ENCODE peak calls at places on chromosomes 13 and 19, in eight cellular contexts. U is BJ, Y is cardiac fibroblast, G is tibial artery, A is thyroid gland, F is neural progenitor cell, Q is choroid plexus epithelial cell, C is astrocyte. S is an unnamed sample.

GRCh38 chr13:42071667-42072419 is 23.4 kb downstream of the DGKH start:
- DNase-seq in U (no peak), Y (peak; percentile 38), G (no peak), A (no peak), F (no peak), Q (peak; percentile 63), C (peak; percentile 34), S (peak; percentile 54)

GRCh38 chr19:3152431-3152780 is 16.6 kb downstream of the GNA15 start:
- DNase-seq in U (no peak), Y (no peak), G (no peak), A (no peak), F (no peak), Q (no peak), C (no peak), S (no peak)

GRCh38 chr13:94192576-94192975 is 286.9 kb downstream of the DCT start:
- DNase-seq in U (no peak), Y (peak; percentile 34), G (no peak), A (peak; percentile 5), F (peak; percentile 67), Q (peak; percentile 63), C (no peak), S (peak; percentile 45)

GRCh38 chr19:40610396-40611064 is 9.4 kb downstream of the LTBP4 start:
- DNase-seq in U (no peak), Y (no peak), G (peak; percentile 88), A (peak; percentile 76), F (peak; percentile 43), Q (no peak), C (no peak), S (no peak)

GRCh38 chr19:7605490-7606222 is 10.0 kb downstream of the CAMSAP3 start:
- DNase-seq in U (no peak), Y (peak; percentile 30), G (no peak), A (no peak), F (peak; percentile 47), Q (peak; percentile 19), C (no peak), S (peak; percentile 31)

GRCh38 chr13:49457221-49457620 is 13.1 kb downstream of the SETDB2 start:
- DNase-seq in U (no peak), Y (no peak), G (no peak), A (no peak), F (no peak), Q (peak; percentile 40), C (peak; percentile 45), S (no peak)

GRCh38 chr13:72221276-72221962 is 354.4 kb upstream of the DACH1 start:
- DNase-seq in U (no peak), Y (peak; percentile 2), G (no peak), A (peak; percentile 43), F (peak; percentile 59), Q (peak; percentile 26), C (no peak), S (peak; percentile 7)

GRCh38 chr13:71831716-71832115 is 35.3 kb downstream of the DACH1 start:
- DNase-seq in U (no peak), Y (no peak), G (no peak), A (no peak), F (peak; percentile 69), Q (peak; percentile 41), C (no peak), S (no peak)

GRCh38 chr19:35346193-35347052 is 1.3 kb upstream of the FFAR1 start:
- DNase-seq in U (no peak), Y (no peak), G (peak; percentile 54), A (no peak), F (no peak), Q (no peak), C (no peak), S (no peak)

GRCh38 chr19:47039239-47039874 is 9.1 kb downstream of the TMEM160 start:
- DNase-seq in U (no peak), Y (no peak), G (no peak), A (no peak), F (no peak), Q (no peak), C (no peak), S (no peak)

GRCh38 chr13:90889906-90890305 is 457.6 kb upstream of the MIR17HG start:
- DNase-seq in U (no peak), Y (no peak), G (no peak), A (no peak), F (no peak), Q (no peak), C (no peak), S (no peak)

GRCh38 chr19:29389495-29389894 is 136.3 kb upstream of the VSTM2B start:
- DNase-seq in U (no peak), Y (no peak), G (no peak), A (no peak), F (no peak), Q (no peak), C (no peak), S (no peak)

GRCh38 chr19:11423804-11424318 is 4.7 kb upstream of the RGL3 start:
- DNase-seq in U (no peak), Y (no peak), G (no peak), A (peak; percentile 83), F (no peak), Q (no peak), C (no peak), S (no peak)

GRCh38 chr19:43562698-43563241 is 12.6 kb downstream of the XRCC1 start:
- DNase-seq in U (peak; percentile 26), Y (peak; percentile 87), G (peak; percentile 89), A (peak; percentile 46), F (no peak), Q (peak; percentile 89), C (peak; percentile 89), S (peak; percentile 84)

GRCh38 chr19:40366697-40367561 is 18.4 kb downstream of the PLD3 start:
- DNase-seq in U (no peak), Y (peak; percentile 26), G (no peak), A (no peak), F (peak; percentile 72), Q (peak; percentile 34), C (peak; percentile 48), S (peak; percentile 26)

GRCh38 chr13:76512676-76513277 is 373.4 kb downstream of the KCTD12 start:
- DNase-seq in U (peak; percentile 63), Y (peak; percentile 68), G (no peak), A (no peak), F (no peak), Q (peak; percentile 98), C (peak; percentile 96), S (peak; percentile 86)
- H3K4me3 ChIP-seq in U (no peak overlapping the region), Y (no peak overlapping the region), G (no peak overlapping the region), A (no peak overlapping the region), F (no peak overlapping the region), Q (no peak overlapping the region), C (no peak overlapping the region), S (no peak overlapping the region)

GRCh38 chr13:110665491-110666254 is 40.2 kb downstream of the CARS2 start:
- DNase-seq in U (no peak), Y (no peak), G (peak; percentile 52), A (no peak), F (no peak), Q (no peak), C (no peak), S (no peak)

GRCh38 chr13:110664673-110665072 is 41.2 kb downstream of the CARS2 start:
- DNase-seq in U (no peak), Y (no peak), G (peak; percentile 62), A (no peak), F (no peak), Q (no peak), C (no peak), S (no peak)

GRCh38 chr13:110664074-110664473 is 41.8 kb downstream of the CARS2 start:
- DNase-seq in U (no peak), Y (no peak), G (peak; percentile 56), A (no peak), F (no peak), Q (no peak), C (no peak), S (no peak)

GRCh38 chr13:110663491-110663890 is 42.4 kb downstream of the CARS2 start:
- DNase-seq in U (no peak), Y (no peak), G (no peak), A (no peak), F (no peak), Q (no peak), C (no peak), S (no peak)

GRCh38 chr13:110666255-110666533 is 39.7 kb downstream of the CARS2 start:
- DNase-seq in U (no peak), Y (no peak), G (no peak), A (no peak), F (no peak), Q (no peak), C (no peak), S (no peak)
- H3K4me3 ChIP-seq in U (no peak overlapping the region), Y (no peak overlapping the region), G (no peak overlapping the region), A (no peak overlapping the region), F (no peak overlapping the region), Q (no peak overlapping the region), C (no peak overlapping the region), S (no peak overlapping the region)

GRCh38 chr19:18894254-18895037 is 1.5 kb downstream of the CERS1 start:
- DNase-seq in U (no peak), Y (peak; percentile 68), G (peak; percentile 61), A (no peak), F (peak; percentile 85), Q (peak; percentile 43), C (peak; percentile 30), S (peak; percentile 52)

GRCh38 chr19:18896421-18896841 is 473 bp upstream of the CERS1 start:
- DNase-seq in U (no peak), Y (no peak), G (peak; percentile 61), A (peak; percentile 16), F (peak; percentile 38), Q (no peak), C (no peak), S (no peak)

GRCh38 chr19:18895038-18895827 is 725 bp downstream of the CERS1 start:
- DNase-seq in U (no peak), Y (peak; percentile 33), G (peak; percentile 68), A (peak; percentile 61), F (peak; percentile 90), Q (peak; percentile 7), C (no peak), S (peak; percentile 34)

GRCh38 chr19:18897108-18898029 is 1.4 kb upstream of the CERS1 start:
- DNase-seq in U (no peak), Y (no peak), G (no peak), A (no peak), F (no peak), Q (no peak), C (no peak), S (no peak)

GRCh38 chr19:18895828-18896341 is at the start of gene CERS1:
- DNase-seq in U (no peak), Y (no peak), G (no peak), A (no peak), F (peak; percentile 82), Q (no peak), C (no peak), S (no peak)
- H3K4me3 ChIP-seq in U (peak within 1 kb of the TSS; percentile 42), Y (peak within 1 kb of the TSS; percentile 41), G (peak within 1 kb of the TSS; percentile 43), A (no peak within 1 kb of the TSS), F (peak within 1 kb of the TSS; percentile 95), Q (peak within 1 kb of the TSS; percentile 24), C (peak within 1 kb of the TSS; percentile 52), S (peak within 1 kb of the TSS; percentile 49)

DNA sequence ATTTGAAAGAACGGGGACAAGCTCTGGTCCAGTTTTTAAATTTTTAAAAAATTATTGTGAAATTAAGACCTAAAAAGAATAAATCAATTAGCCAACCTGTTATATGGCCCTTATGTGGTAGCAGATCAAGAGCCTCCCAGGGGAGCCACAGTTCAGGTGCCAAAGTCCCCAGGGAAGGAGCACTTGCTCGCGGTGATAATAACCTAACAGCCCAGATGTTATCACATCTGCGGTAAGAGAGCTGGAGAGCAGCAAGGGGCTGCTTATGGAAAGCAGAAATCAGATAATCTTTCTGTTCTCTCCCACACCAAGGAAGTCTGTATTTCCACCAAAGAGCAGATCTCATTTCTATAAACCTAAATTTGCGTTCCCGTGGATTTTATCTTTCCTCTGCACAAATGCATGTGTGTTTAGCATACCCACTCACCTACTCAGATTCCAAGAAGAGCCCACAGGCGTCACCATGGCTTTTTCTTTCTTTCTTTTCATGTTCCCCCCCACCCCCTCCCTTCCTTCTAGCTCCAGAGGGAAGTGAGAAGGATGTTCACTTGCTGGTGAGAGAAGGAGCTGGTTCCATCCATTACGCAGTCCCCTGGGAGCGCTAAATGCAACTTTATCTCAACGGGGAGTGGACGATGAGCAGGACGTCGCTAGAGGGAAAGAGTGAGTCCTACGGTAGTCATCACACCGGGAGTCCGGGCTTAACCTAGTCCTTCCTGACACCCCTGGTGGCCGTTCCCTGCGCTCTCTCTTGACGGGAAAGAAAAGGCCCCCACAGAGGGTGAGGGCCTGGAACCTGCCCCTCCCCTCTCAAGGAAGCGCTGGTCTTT is 1.6 kb upstream of the POU4F1 start:
- DNase-seq in U (no peak), Y (no peak), G (no peak), A (no peak), F (peak; percentile 67), Q (no peak), C (no peak), S (no peak)
- H3K4me3 ChIP-seq in U (no peak overlapping the region), Y (no peak overlapping the region), G (no peak overlapping the region), A (no peak overlapping the region), F (no peak overlapping the region), Q (no peak overlapping the region), C (no peak overlapping the region), S (no peak overlapping the region)